ENCODE peak calls at places on chromosomes 16 and 17, in nine cellular contexts. W is IMR-90; U is PC-3; Y is AG04450; T is esophagus squamous epithelium; H is left ventricle myocardium inferior; N is heart left ventricle; L is adipocyte; A is CD8-positive, alpha-beta memory T cell. K is an unnamed sample.
A peak's percentile ranks its signal among the peaks of the same experiment; 100 is the strongest.

GRCh38 chr16:86576591-86577313 is 1.6 kb upstream of the FOXL1 start:
- DNase-seq in W (no peak), U (peak; percentile 57), A (no peak), N (no peak), Y (peak; percentile 80), L (no peak), H (no peak), T (no peak), K (no peak)

GRCh38 chr16:89473791-89474414 is 16.5 kb downstream of the ANKRD11 start:
- DNase-seq in H (no peak), W (peak; percentile 56), L (no peak), Y (no peak), U (peak; percentile 50), N (no peak), A (no peak), T (no peak), K (no peak)

GRCh38 chr16:974606-975312 is 4.0 kb upstream of the LMF1 start:
- DNase-seq in H (no peak), Y (no peak), W (no peak), A (no peak), T (no peak), L (no peak), U (no peak), N (no peak), K (no peak)

GRCh38 chr17:61495161-61495857 is 43.1 kb downstream of the TBX4 start:
- DNase-seq in L (no peak), T (no peak), A (no peak), Y (no peak), U (no peak), N (no peak), W (peak; percentile 33), H (no peak), K (peak; percentile 95)

GRCh38 chr16:80655751-80656150 is 115.0 kb downstream of the DYNLRB2 start:
- DNase-seq in Y (no peak), U (no peak), L (no peak), A (no peak), T (no peak), H (no peak), N (no peak), W (no peak), K (no peak)

GRCh38 chr17:65194670-65195334 is 57.6 kb downstream of the RGS9 start:
- DNase-seq in T (no peak), L (no peak), W (no peak), U (no peak), Y (no peak), N (no peak), H (no peak), A (no peak), K (no peak)

GRCh38 chr16:57890752-57891111 is 80.2 kb downstream of the CNGB1 start:
- DNase-seq in A (no peak), L (no peak), T (no peak), W (no peak), N (no peak), H (no peak), U (no peak), Y (no peak), K (no peak)

GRCh38 chr16:85649411-85649977 is 36.4 kb downstream of the GSE1 start:
- DNase-seq in Y (no peak), L (no peak), W (no peak), A (no peak), U (no peak), N (no peak), T (no peak), H (no peak), K (no peak)

GRCh38 chr17:39664581-39665561 is at the start of gene TCAP:
- DNase-seq in H (peak; percentile 69), U (no peak), T (no peak), W (no peak), Y (no peak), N (peak; percentile 88), A (no peak), L (no peak), K (no peak)

GRCh38 chr17:73452056-73452455 is 140.3 kb upstream of the CDC42EP4 start:
- DNase-seq in H (no peak), A (no peak), Y (no peak), N (no peak), L (no peak), U (no peak), T (no peak), W (no peak), K (no peak)

GRCh38 chr16:75627856-75628255 is 4.8 kb upstream of the ADAT1 start:
- DNase-seq in U (no peak), H (no peak), L (peak; percentile 18), T (no peak), Y (no peak), A (no peak), N (no peak), W (peak; percentile 16), K (no peak)

GRCh38 chr17:48547839-48548686 is 3.2 kb upstream of the HOXB2 start:
- DNase-seq in T (no peak), A (no peak), H (no peak), N (no peak), Y (no peak), U (no peak), L (no peak), W (peak; percentile 88), K (no peak)
- H3K4me3 ChIP-seq in T (peak overlapping the region; percentile 56), A (peak overlapping the region; percentile 29), H (peak overlapping the region; percentile 35), N (peak overlapping the region; percentile 15), Y (peak overlapping the region; percentile 47), U (no peak overlapping the region), L (peak overlapping the region; percentile 81), W (peak overlapping the region; percentile 8), K (no peak overlapping the region)

GRCh38 chr17:77286391-77286640 is 145.5 kb downstream of the SEC14L1 start:
- DNase-seq in N (no peak), A (no peak), H (no peak), U (no peak), T (no peak), W (no peak), L (no peak), Y (no peak), K (no peak)

GRCh38 chr17:77287432-77288068 is 146.8 kb downstream of the SEC14L1 start:
- DNase-seq in W (peak; percentile 94), L (peak; percentile 88), H (peak; percentile 54), T (no peak), N (peak; percentile 70), Y (peak; percentile 63), A (no peak), U (peak; percentile 98), K (peak; percentile 70)

GRCh38 chr17:77286641-77287431 is 146.1 kb downstream of the SEC14L1 start:
- DNase-seq in T (no peak), N (peak; percentile 68), A (no peak), U (peak; percentile 99), H (peak; percentile 43), L (peak; percentile 31), Y (no peak), W (peak; percentile 18), K (no peak)

GRCh38 chr17:77285594-77286390 is 145.0 kb downstream of the SEC14L1 start:
- DNase-seq in N (peak; percentile 72), T (no peak), Y (peak; percentile 50), A (no peak), L (peak; percentile 88), U (peak; percentile 97), W (peak; percentile 89), H (peak; percentile 50), K (peak; percentile 85)

DNA sequence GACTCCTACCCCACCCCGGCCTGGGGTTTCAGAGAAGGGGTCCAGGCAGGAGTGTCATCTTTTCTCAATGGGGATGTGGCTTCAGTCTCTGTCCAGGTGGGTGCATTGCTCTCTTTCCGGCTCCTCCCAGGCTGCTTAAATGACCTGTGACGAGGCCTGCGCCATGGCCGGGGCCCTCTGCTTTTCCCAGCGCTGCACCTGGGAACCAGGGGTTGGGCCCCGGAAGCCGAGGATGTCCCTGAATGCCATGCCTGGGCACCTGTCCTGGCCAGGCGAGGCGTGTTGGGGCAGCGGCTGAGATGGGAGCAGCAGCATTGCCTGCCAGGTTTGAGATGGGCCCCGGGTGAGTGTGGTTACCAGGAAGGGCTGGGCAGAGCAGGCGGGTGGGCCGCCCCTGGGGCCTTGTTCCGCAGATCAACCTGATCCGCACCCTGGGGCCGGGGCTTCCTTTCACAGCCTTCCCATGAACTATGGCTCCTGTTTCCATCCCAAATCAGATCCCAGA is 147.4 kb downstream of the SEC14L1 start:
- DNase-seq in H (no peak), T (no peak), U (peak; percentile 22), N (no peak), Y (no peak), W (no peak), A (no peak), L (no peak), K (no peak)
- H3K4me3 ChIP-seq in H (no peak overlapping the region), T (peak overlapping the region; percentile 44), U (peak overlapping the region; percentile 72), N (no peak overlapping the region), Y (no peak overlapping the region), W (no peak overlapping the region), A (no peak overlapping the region), L (no peak overlapping the region), K (no peak overlapping the region)

DNA sequence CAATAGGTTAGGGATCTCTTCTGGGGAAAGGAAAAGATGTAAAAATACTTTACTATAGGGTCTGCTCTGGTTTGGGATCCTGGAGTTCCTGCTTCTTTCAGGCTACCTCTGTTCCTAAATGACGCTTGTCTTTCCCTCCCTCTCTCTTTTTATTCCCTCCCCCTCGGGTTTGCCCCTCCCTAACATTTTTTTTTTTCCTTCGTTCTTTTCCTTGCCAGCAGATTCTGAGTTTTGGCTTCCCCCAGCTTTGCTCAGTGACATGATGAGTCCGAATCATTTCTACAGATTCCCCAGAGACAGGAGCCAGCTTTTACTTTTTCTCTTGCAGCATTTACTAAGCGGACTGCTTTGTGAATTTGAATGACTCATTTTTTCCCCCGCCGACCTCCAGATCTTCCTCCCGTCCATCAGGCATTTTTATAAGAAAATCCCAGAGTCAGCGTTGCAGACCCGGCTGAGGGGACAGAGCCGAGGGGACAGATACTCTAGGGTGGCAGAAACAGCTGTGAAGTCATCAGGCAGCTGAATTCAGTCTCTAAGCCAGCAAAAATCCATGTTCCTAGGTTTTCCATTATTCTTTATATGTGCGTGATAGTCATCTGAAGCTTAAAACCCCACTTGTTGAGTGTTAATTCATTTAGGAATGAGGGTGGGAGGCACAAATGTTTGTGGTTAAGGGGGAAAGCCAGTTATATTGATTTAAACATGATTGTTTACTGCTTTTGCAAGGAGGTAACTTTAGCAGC is at the start of gene TMEM100:
- DNase-seq in Y (peak; percentile 45), A (no peak), H (no peak), W (peak; percentile 78), L (peak; percentile 82), U (no peak), N (no peak), T (no peak), K (peak; percentile 63)
- H3K4me3 ChIP-seq in Y (peak within 1 kb of the TSS; percentile 47), A (no peak within 1 kb of the TSS), H (peak within 1 kb of the TSS; percentile 55), W (peak within 1 kb of the TSS; percentile 27), L (peak within 1 kb of the TSS; percentile 85), U (no peak within 1 kb of the TSS), N (peak within 1 kb of the TSS; percentile 42), T (peak within 1 kb of the TSS; percentile 53), K (peak within 1 kb of the TSS; percentile 24)

DNA sequence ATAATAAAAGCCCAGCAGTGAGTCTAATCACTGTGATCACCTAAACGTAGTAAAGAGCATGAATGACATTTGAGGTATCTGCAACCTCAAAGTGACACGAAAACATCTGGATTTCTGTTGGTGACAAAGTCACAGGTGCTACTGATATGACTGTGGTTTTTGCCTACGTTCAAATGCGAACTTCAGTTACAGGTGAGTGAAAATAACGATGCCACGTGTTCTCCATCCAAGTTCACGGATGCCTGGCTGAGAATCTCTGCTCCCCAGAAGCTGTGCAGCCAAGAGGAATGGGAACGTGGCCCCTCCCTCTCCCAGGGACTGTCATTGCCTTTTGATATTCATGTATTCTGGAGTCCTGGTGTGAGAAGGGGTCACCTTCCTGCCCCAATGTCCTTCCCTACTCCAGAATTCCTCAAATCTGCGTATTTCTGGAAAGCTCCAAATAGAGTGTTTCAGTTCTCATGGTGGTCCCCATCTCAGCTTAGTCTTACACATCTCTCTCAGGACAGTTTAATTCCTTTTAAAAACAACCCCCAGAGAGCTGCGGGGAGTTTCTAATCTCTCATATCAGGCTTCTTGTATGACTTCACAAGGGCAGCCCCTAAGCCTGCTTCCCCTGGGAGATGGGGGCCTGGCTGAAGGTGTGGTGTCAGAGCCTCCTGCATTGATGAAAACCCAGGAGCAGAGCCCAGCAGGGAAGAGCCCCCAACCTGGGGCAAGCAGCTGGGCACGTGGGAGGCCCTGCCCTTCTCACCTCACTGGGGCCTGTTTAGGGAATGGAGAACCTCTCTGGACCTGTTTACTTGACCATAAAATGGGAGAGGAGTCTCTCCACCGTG is 25.8 kb downstream of the PIK3R5 start:
- DNase-seq in A (no peak), Y (no peak), W (no peak), H (no peak), U (no peak), N (no peak), L (no peak), T (no peak), K (no peak)
- H3K4me3 ChIP-seq in A (peak overlapping the region; percentile 24), Y (no peak overlapping the region), W (no peak overlapping the region), H (no peak overlapping the region), U (no peak overlapping the region), N (no peak overlapping the region), L (no peak overlapping the region), T (no peak overlapping the region), K (no peak overlapping the region)